ENCODE peak calls at places on chromosomes 12 and 14, in seven cellular contexts. K, E, C, I, P, W and J are unnamed samples.

GRCh38 chr14:105931808-105932483 is 405.6 kb downstream of the TMEM121 start:
- DNase-seq in K (no peak), E (no peak), C (no peak), I (peak; percentile 55), P (no peak), W (no peak), J (no peak)

GRCh38 chr14:74952697-74953484 is 2.5 kb downstream of the PGF start:
- DNase-seq in K (no peak), E (no peak), C (no peak), I (no peak), P (peak; percentile 80), W (no peak), J (no peak)

GRCh38 chr12:32264995-32265394 is 134.4 kb upstream of the FGD4 start:
- DNase-seq in K (no peak), E (no peak), C (no peak), I (no peak), P (peak; percentile 30), W (no peak), J (no peak)

GRCh38 chr14:72599579-72600470 is 294.1 kb downstream of the DPF3 start:
- DNase-seq in K (no peak), E (no peak), C (no peak), I (peak; percentile 58), P (no peak), W (no peak), J (no peak)

GRCh38 chr12:82426081-82426480 is 67.8 kb downstream of the METTL25 start:
- DNase-seq in K (no peak), E (no peak), C (no peak), I (no peak), P (no peak), W (no peak), J (no peak)

GRCh38 chr12:1162083-1162760 is 171.2 kb downstream of the ERC1 start:
- DNase-seq in K (no peak), E (no peak), C (no peak), I (peak; percentile 24), P (no peak), W (no peak), J (no peak)

GRCh38 chr12:57092529-57092862 is 3.6 kb downstream of the NAB2 start:
- DNase-seq in K (no peak), E (no peak), C (no peak), I (no peak), P (no peak), W (no peak), J (no peak)

GRCh38 chr12:13359636-13360035 is 163.1 kb downstream of the EMP1 start:
- DNase-seq in K (no peak), E (no peak), C (no peak), I (no peak), P (no peak), W (no peak), J (no peak)

GRCh38 chr12:54654926-54655325 is 6.8 kb upstream of the DCD start:
- DNase-seq in K (no peak), E (peak; percentile 20), C (no peak), I (no peak), P (no peak), W (no peak), J (no peak)

GRCh38 chr14:54366726-54367707 is 29.8 kb upstream of the CDKN3 start:
- DNase-seq in K (no peak), E (peak; percentile 83), C (peak; percentile 18), I (peak; percentile 41), P (peak; percentile 42), W (peak; percentile 57), J (peak; percentile 63)

GRCh38 chr12:127231366-127231765 is 1035.6 kb upstream of the TMEM132C start:
- DNase-seq in K (no peak), E (no peak), C (no peak), I (no peak), P (no peak), W (no peak), J (no peak)

GRCh38 chr14:41280745-41281144 is 325.9 kb upstream of the LRFN5 start:
- DNase-seq in K (no peak), E (peak; percentile 64), C (no peak), I (no peak), P (no peak), W (no peak), J (no peak)

GRCh38 chr12:45208604-45209487 is 7.0 kb upstream of the ANO6 start:
- DNase-seq in K (no peak), E (no peak), C (no peak), I (no peak), P (no peak), W (peak; percentile 27), J (peak; percentile 84)

GRCh38 chr14:58725226-58725625 is 87.5 kb downstream of the DACT1 start:
- DNase-seq in K (no peak), E (no peak), C (no peak), I (no peak), P (no peak), W (no peak), J (no peak)

GRCh38 chr12:110776410-110776809 is 33.7 kb upstream of the PPP1CC start:
- DNase-seq in K (peak; percentile 24), E (no peak), C (no peak), I (no peak), P (no peak), W (peak; percentile 81), J (no peak)

GRCh38 chr12:126518596-126519200 is 1453.5 kb downstream of the AACS start:
- DNase-seq in K (no peak), E (no peak), C (no peak), I (no peak), P (no peak), W (no peak), J (no peak)

GRCh38 chr12:122137681-122138080 is 36.3 kb downstream of the IL31 start:
- DNase-seq in K (no peak), E (peak; percentile 84), C (no peak), I (no peak), P (no peak), W (no peak), J (no peak)

GRCh38 chr12:124352839-124353238 is 57.9 kb downstream of the RFLNA start:
- DNase-seq in K (no peak), E (no peak), C (peak; percentile 77), I (peak; percentile 51), P (no peak), W (no peak), J (peak; percentile 31)

GRCh38 chr12:113030875-113031525 is 25.5 kb upstream of the DTX1 start:
- DNase-seq in K (no peak), E (peak; percentile 89), C (peak; percentile 46), I (peak; percentile 72), P (peak; percentile 32), W (no peak), J (peak; percentile 65)

GRCh38 chr12:68451261-68452091 is 119.3 kb upstream of the MDM1 start:
- DNase-seq in K (peak; percentile 2), E (no peak), C (peak; percentile 45), I (no peak), P (no peak), W (peak; percentile 67), J (peak; percentile 76)

GRCh38 chr12:21773263-21773741 is 1.2 kb downstream of the KCNJ8 start:
- DNase-seq in K (no peak), E (peak; percentile 87), C (no peak), I (peak; percentile 87), P (no peak), W (peak; percentile 37), J (peak; percentile 27)

GRCh38 chr12:27424631-27425230 is 21.8 kb upstream of the SMCO2 start:
- DNase-seq in K (no peak), E (peak; percentile 68), C (no peak), I (no peak), P (no peak), W (no peak), J (peak; percentile 47)

GRCh38 chr14:80425686-80426085 is 214.4 kb upstream of the DIO2 start:
- DNase-seq in K (no peak), E (no peak), C (no peak), I (no peak), P (no peak), W (no peak), J (peak; percentile 98)